ENCODE peak calls at places on chromosomes 3 and 15, in four cellular contexts. I, R, L and T are unnamed samples.

GRCh38 chr15:82999905-83000671 is 11.4 kb downstream of the C15orf40 start:
- DNase-seq in L (peak; percentile 69), R (no peak), I (no peak), T (peak; percentile 19)

GRCh38 chr3:144821583-144821982 is 850.0 kb downstream of the DIPK2A start:
- DNase-seq in I (no peak), R (no peak), L (peak; percentile 1), T (no peak)

GRCh38 chr3:16216373-16216935 is 42.0 kb downstream of the GALNT15 start:
- DNase-seq in L (no peak), I (no peak), R (no peak), T (peak; percentile 9)

GRCh38 chr3:71104090-71104489 is 479.4 kb downstream of the FOXP1 start:
- DNase-seq in I (no peak), R (no peak), L (peak; percentile 99), T (no peak)

GRCh38 chr3:108412351-108412750 is 98.0 kb downstream of the MYH15 start:
- DNase-seq in I (no peak), R (no peak), L (no peak), T (no peak)

GRCh38 chr15:80151148-80151547 is 1.7 kb upstream of the FAH start:
- DNase-seq in R (no peak), I (no peak), L (no peak), T (peak; percentile 83)

GRCh38 chr3:141353652-141354495 is 14.4 kb upstream of the ZBTB38 start:
- DNase-seq in R (no peak), I (no peak), L (no peak), T (no peak)

GRCh38 chr3:174758943-174759342 is 100.2 kb upstream of the NAALADL2 start:
- DNase-seq in R (no peak), I (no peak), L (no peak), T (no peak)

GRCh38 chr15:101608182-101608581 is 44.0 kb downstream of the TM2D3 start:
- DNase-seq in I (no peak), R (no peak), L (no peak), T (no peak)

GRCh38 chr3:145116769-145117168 is 1044.2 kb downstream of the PLOD2 start:
- DNase-seq in R (no peak), I (no peak), L (no peak), T (no peak)

GRCh38 chr3:95810468-95810867 is 1003.9 kb upstream of the EPHA6 start:
- DNase-seq in L (no peak), R (no peak), I (no peak), T (no peak)

GRCh38 chr3:36792342-36792741 is 28.0 kb upstream of the DCLK3 start:
- DNase-seq in R (no peak), I (no peak), L (peak; percentile 24), T (peak; percentile 30)

GRCh38 chr15:50119063-50119700 is at the start of gene ATP8B4:
- DNase-seq in L (no peak), I (no peak), R (no peak), T (no peak)

GRCh38 chr3:124780356-124780755 is 50.1 kb downstream of the UMPS start:
- DNase-seq in R (peak; percentile 85), I (peak; percentile 26), L (peak; percentile 68), T (peak; percentile 62)

GRCh38 chr15:51970132-51970817 is 1.3 kb downstream of the LEO1 start:
- DNase-seq in I (no peak), L (no peak), R (no peak), T (peak; percentile 52)

GRCh38 chr3:140206196-140207040 is 271.4 kb downstream of the CLSTN2 start:
- DNase-seq in R (no peak), I (no peak), L (peak; percentile 18), T (no peak)

GRCh38 chr3:65575376-65575840 is 463.3 kb downstream of the MAGI1 start:
- DNase-seq in R (no peak), I (no peak), L (peak; percentile 98), T (no peak)

GRCh38 chr3:52682016-52682415 is 3.7 kb downstream of the PBRM1 start:
- DNase-seq in I (no peak), R (no peak), L (peak; percentile 85), T (peak; percentile 47)

GRCh38 chr3:86774082-86774691 is 216.8 kb downstream of the VGLL3 start:
- DNase-seq in R (no peak), I (no peak), L (peak; percentile 58), T (no peak)

GRCh38 chr3:63353383-63353782 is 75.3 kb downstream of the SYNPR start:
- DNase-seq in I (no peak), R (no peak), L (peak; percentile 52), T (no peak)

GRCh38 chr3:129428382-129429079 is at the start of gene EFCAB12:
- DNase-seq in R (peak; percentile 98), L (peak; percentile 88), I (peak; percentile 96), T (peak; percentile 96)

GRCh38 chr3:49092948-49093852 is 671 bp downstream of the QRICH1 start:
- DNase-seq in L (peak; percentile 89), I (peak; percentile 80), R (peak; percentile 89), T (peak; percentile 72)

GRCh38 chr3:49098910-49099630 is 5.2 kb upstream of the QRICH1 start:
- DNase-seq in I (no peak), R (no peak), L (no peak), T (no peak)

GRCh38 chr3:49098429-49098828 is 4.6 kb upstream of the QRICH1 start:
- DNase-seq in I (no peak), L (peak; percentile 34), R (no peak), T (no peak)

DNA sequence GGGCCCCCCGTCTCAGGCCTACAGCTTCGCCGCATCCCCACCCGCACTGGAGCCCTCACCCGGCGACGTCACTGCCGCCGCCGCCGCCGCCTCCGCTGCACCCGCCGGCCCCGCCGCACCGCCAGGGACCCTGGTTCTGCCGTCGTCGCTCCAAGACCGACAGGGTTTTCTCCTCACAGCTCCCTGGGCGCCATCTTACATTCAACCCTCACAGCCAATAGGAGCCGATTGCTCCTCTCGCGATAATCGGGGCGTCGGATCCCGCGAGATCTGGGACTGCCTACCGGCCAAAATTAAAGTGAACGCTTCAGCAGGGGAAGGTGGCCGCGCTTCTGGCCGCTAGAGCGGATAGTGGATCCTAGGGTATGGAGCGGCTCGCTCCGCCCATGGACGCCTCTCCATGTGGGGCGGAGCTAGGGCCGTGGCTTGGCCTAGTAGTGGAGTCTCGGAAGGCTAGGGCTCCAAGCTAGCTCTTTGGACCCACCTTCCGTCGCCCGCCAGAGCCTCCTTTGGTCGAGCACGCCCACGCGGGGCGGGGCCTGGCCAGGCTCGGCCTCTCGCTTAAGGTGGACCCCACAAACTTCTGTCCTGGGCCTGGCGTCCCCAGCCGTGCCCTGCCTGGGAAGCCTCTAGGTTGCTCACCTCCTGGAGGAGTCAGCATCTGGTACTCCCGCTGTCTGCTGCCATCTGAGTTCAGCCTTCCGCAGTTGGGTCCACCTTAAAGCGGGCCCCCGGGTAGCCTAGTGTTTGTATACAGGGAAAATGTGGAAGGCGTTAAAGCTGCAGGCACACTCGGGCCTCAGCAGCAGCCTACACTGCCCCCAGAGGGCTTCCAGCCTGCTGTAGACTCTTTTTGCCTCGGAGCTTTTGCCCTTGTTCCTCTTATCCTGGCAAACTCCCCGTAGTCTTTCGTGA is at the start of gene QRICH1:
- DNase-seq in R (peak; percentile 98), I (peak; percentile 97), L (peak; percentile 97), T (peak; percentile 97)
- TF ChIP-seq POLR2A in R (peak; percentile 47), I (peak; percentile 76), L (peak; percentile 96), T (no peak)

GRCh38 chr3:44477312-44478030 is at the start of gene ZNF445:
- DNase-seq in I (peak; percentile 82), L (peak; percentile 74), R (peak; percentile 91), T (peak; percentile 76)
- TF ChIP-seq POLR2A in I (no peak), L (peak; percentile 65), R (peak; percentile 39), T (no peak)

GRCh38 chr3:93973160-93974126 is at the start of gene PROS1:
- DNase-seq in I (peak; percentile 83), L (peak; percentile 68), R (peak; percentile 91), T (peak; percentile 75)
- TF ChIP-seq POLR2A in I (no peak), L (no peak), R (peak; percentile 72), T (no peak)

GRCh38 chr3:25428003-25428861 is at the start of gene RARB:
- DNase-seq in L (peak; percentile 81), R (peak; percentile 72), I (peak; percentile 55), T (peak; percentile 88)
- TF ChIP-seq POLR2A in L (no peak), R (peak; percentile 96), I (peak; percentile 83), T (peak; percentile 75)

DNA sequence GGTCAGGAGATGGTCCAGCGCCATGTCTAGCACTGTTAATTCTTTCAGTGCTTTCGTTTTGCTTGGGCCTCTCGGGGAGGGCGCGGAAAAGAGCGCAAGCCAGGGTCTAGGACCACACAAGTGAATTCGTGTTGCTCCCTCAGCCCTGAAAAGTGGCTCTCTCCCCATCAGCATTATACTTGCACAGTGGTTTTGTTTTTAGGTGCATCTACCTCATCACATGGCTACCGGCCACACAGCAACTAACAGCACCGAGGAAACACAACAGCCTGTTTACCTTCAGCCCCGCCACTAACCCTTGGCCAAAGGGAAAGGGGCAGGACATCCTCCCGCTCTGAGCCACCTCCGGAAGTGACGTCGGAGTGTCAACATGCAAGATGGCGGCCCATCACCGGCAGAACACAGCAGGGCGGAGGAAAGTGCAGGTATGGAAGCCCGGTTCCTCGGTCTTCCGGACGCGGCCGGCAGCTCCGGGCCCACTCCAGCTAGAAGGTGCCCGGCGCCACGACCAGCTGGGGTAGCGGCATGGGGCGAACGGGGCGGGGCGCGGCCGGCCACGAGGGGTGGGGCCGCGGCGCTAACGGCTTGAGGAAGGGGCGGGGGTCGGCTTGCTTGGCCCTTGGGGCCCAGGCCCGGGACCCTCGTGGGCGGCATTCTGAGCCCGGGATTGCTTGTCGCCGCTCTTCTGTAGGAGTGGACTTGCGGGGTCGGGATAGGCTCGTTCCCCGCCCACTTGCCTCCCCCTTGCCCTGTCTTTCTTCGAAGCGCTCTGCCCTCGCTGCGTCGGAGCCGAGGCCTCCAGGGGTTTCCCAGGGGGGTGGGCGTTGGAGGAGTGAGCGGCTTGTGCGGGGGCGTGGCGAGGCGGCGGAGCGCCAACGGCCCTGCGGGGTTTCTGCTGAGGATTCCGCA is at the start of the genes SCN11A and WDR48:
- DNase-seq in R (peak; percentile 95), L (peak; percentile 88), I (peak; percentile 96), T (peak; percentile 96)
- TF ChIP-seq POLR2A in R (peak; percentile 87), L (peak; percentile 79), I (peak; percentile 92), T (peak; percentile 6)

DNA sequence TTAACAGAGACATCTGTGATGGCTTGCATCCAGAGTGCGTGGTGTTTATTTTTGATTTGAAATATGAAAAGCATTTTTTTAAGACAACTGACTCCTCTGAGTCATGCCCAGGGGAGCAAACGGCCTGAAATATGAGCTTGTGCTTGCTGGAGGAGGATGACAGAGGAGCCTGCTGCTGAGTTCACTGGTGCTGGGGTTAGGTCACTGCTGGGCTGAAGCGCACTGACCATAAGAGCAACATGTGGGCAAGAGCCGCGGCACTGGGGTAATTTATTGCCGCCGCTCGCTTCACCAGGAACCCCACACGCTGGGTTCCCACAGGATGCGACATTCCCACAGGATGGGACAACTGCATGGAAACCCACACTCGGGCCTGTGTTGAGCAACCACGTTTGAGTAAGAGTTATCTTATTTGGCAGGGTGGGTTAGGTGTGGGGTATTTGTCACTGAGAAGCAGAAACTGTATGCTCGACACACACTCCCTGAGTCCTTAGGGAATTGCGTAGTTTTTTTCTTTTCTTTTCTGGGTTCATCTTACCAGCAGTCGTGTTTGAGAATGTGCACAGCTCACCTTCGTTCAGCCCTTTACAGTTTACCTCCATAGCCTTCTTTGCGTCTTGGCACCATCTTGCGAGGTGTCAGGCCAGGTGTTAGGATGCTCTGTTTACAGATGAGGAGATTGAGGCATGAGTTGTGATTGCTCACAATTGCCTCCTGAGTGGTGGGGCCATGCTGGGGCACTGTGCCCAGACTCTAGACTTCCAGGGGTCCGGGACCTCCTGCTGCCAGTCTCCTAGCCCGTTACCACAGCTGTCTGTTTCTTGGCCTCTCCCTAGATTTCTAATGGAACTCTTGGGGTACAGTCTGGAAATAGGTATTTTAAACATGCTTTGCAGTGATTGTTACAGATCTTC is 60.4 kb downstream of the SMAD3 start:
- DNase-seq in L (peak; percentile 100), I (no peak), R (peak; percentile 74), T (no peak)
- TF ChIP-seq POLR2A in L (peak; percentile 61), I (no peak), R (no peak), T (no peak)